ENCODE peak calls at places on chromosomes 11 and 22, in four cellular contexts. H, V, B and D are unnamed samples.
A peak's percentile ranks its signal among the peaks of the same experiment; 100 is the strongest.

GRCh38 chr22:49962751-49963646 is 2.4 kb downstream of the PIM3 start:
- DNase-seq in V (no peak), B (no peak), H (no peak), D (peak; percentile 19)

GRCh38 chr11:125123947-125124633 is 12.7 kb upstream of the TMEM218 start:
- DNase-seq in V (no peak), H (peak; percentile 42), B (peak; percentile 50), D (peak; percentile 58)

GRCh38 chr11:76415073-76415472 is 29.7 kb upstream of the EMSY start:
- DNase-seq in H (no peak), V (no peak), B (no peak), D (peak; percentile 47)

GRCh38 chr11:128735935-128736610 is 42.2 kb downstream of the FLI1 start:
- DNase-seq in V (no peak), H (no peak), B (no peak), D (no peak)

GRCh38 chr11:100849009-100849913 is 162.2 kb downstream of the ARHGAP42 start:
- DNase-seq in B (no peak), V (no peak), H (no peak), D (no peak)

GRCh38 chr11:57641426-57641825 is 8.3 kb downstream of the YPEL4 start:
- DNase-seq in H (peak; percentile 54), V (no peak), B (peak; percentile 52), D (no peak)

GRCh38 chr11:94946812-94947211 is 26.5 kb downstream of the CWC15 start:
- DNase-seq in V (no peak), B (no peak), H (no peak), D (no peak)

GRCh38 chr11:98728421-98728820 is 292.3 kb upstream of the CNTN5 start:
- DNase-seq in H (no peak), V (no peak), B (no peak), D (no peak)

GRCh38 chr11:28146123-28146751 is 38.0 kb downstream of the METTL15 start:
- DNase-seq in B (no peak), H (no peak), V (no peak), D (no peak)

GRCh38 chr11:86737752-86738151 is 62.6 kb upstream of the PRSS23 start:
- DNase-seq in B (no peak), V (no peak), H (no peak), D (no peak)

GRCh38 chr11:46914363-46914762 is 4.0 kb downstream of the LRP4 start:
- DNase-seq in V (no peak), H (no peak), B (no peak), D (no peak)
- TF ChIP-seq USF1 in V (no peak), H (no peak), B (no peak), D (no peak)

GRCh38 chr22:37972527-37972926 is 11.8 kb downstream of the SOX10 start:
- DNase-seq in B (no peak), V (no peak), H (no peak), D (no peak)
- TF ChIP-seq USF1 in B (no peak), V (no peak), H (no peak), D (no peak)

GRCh38 chr11:64165842-64166635 is at the start of gene MACROD1:
- DNase-seq in B (peak; percentile 86), H (peak; percentile 96), V (no peak), D (peak; percentile 80)
- TF ChIP-seq USF1 in B (no peak), H (no peak), V (peak; percentile 32), D (peak; percentile 44)

DNA sequence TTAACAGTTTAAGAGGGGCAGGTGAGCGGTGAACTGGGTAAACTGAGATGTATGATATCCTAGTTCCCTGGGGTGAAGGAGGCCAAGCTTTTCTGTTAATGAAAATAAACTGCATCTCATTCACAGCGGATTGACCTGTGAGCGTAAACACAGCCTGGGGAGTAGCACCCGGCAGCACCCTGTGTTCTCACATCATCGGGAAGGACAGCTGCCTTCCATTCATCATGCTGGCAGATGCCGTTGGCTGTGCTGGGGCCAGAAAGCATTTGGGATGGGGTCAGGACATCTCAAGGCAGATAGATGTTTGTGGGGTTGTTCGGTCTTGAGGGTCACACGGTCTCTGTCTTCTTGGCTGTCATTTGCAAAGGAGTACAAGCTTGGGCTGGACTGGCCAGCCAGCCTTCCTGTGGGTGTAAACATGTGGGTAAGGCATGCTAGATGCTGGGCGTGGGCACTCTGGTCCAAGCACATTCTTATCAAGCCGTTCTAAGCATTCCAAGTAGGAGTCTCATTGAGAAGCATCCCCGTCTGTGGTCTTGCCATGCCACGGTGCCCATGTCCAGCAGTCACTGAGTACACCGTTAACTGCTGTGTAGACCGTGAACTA is 81.3 kb downstream of the TBC1D22A start:
- DNase-seq in V (no peak), H (no peak), B (no peak), D (no peak)
- TF ChIP-seq USF1 in V (no peak), H (no peak), B (no peak), D (no peak)

GRCh38 chr11:3160252-3161031 is 4.7 kb downstream of the OSBPL5 start:
- DNase-seq in B (no peak), H (peak; percentile 86), V (no peak), D (peak; percentile 93)
- TF ChIP-seq USF1 in B (no peak), H (no peak), V (no peak), D (no peak)

DNA sequence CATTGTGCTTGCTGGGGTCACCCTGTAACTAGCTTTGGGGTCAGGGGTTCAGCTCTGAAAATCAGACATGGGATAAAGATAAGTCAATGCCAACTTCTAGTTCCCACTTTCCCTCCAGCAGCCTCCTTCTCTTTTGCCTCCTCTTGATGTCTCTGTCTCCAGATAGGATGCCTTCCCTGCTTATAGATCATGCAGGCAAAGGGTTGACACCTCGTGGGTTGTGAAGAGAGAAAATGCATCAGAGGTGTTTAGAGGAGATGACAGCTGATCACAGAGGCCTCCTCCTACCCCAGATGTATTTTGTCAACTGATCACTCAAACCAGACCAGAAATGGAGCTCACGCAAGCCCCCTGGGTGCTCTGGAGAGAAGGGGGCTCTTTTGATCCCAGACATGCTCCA is 337.8 kb downstream of the BUD13 start:
- DNase-seq in H (no peak), B (no peak), V (no peak), D (no peak)
- TF ChIP-seq USF1 in H (no peak), B (no peak), V (no peak), D (no peak)

GRCh38 chr11:96303067-96303466 is 39.9 kb downstream of the MAML2 start:
- DNase-seq in B (no peak), V (no peak), H (no peak), D (no peak)
- TF ChIP-seq USF1 in B (no peak), V (no peak), H (peak; percentile 44), D (no peak)

GRCh38 chr11:117584056-117584830 is 212.8 kb downstream of the DSCAML1 start:
- DNase-seq in V (no peak), H (no peak), B (no peak), D (no peak)
- TF ChIP-seq USF1 in V (no peak), H (no peak), B (no peak), D (no peak)

GRCh38 chr11:1916132-1916985 is 3.1 kb upstream of the TNNT3 start:
- DNase-seq in B (no peak), V (peak; percentile 9), H (no peak), D (no peak)

GRCh38 chr11:1916986-1917522 is 2.4 kb upstream of the TNNT3 start:
- DNase-seq in V (no peak), H (no peak), B (no peak), D (no peak)

GRCh38 chr11:1918436-1919315 is 827 bp upstream of the TNNT3 start:
- DNase-seq in B (no peak), V (no peak), H (peak; percentile 38), D (no peak)

GRCh38 chr11:1919428-1920127 is at the start of gene TNNT3:
- DNase-seq in B (no peak), H (peak; percentile 38), V (no peak), D (no peak)

DNA sequence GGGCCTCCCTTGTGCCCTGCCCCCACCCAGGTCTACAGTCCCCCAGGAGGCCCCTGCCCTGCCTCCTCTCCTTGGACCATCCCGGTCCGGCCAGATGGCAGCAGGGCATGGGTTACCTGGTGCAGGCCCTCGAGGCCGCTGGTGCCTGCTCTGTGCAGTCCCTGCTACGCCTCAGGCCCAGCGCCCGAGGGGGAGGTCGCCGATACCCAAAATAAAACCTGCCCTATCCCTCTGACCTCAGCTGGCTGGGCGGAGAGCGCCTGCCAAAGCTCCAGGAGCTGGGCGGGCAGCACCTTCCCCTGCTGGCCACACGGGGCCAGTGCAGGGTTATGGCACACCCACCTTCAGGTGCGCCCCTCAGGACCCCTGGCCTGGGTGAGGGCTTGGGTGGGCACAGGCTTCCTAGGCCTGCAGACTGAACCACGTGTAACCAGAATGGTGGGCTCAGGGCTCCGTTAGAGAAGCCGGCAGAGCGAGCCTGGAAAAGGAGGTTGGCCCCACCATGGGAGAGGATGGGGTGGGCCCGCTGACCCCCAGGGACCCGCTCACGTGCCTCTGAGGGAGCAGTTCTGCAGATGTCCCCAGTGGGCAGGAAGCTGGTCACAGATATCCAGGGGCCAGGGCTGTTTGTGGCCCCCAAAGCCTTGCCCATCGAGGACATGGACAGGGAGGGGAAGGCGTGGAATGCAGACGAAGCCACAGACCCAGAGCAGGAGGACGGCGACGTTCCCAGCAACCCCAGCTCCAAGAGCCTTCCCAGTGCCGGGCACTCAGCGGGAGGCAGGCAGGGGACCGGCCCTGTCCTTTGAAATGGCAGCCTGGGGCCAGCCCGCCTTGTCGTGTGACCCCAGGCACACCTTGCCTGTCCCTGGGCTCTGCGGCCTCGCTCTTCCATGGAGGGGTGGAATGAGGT is 1.7 kb upstream of the TNNT3 start:
- DNase-seq in H (peak; percentile 59), B (peak; percentile 43), V (no peak), D (peak; percentile 49)
- TF ChIP-seq USF1 in H (no peak), B (no peak), V (no peak), D (no peak)

DNA sequence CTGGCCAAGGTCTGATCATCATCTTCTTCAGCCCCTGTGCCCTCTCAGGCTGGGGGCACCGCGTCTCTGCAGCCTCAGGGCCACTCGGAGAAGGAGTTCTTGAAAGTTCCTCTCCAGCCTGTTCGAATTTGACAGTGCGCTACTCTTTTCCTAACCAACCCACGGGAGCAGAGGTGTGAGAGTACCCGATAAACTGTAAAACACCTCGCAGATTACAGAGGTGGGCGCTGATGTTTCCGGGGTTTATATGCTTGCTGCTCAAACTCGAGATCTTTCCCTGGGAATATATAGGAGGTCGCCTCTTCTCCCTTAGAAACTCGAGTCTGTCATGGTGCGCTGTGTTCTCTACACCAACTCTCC is 515 bp downstream of the CTR9 start:
- DNase-seq in B (no peak), V (no peak), H (no peak), D (no peak)
- TF ChIP-seq USF1 in B (no peak), V (no peak), H (no peak), D (no peak)